ENCODE peak calls at places on chromosomes 6 and 20, in nine cellular contexts. Z is ascending aorta, V is GM10248, X is nephron progenitor cell, G is WTC11, Y is GM20000, R is epithelial cell of esophagus, W is heart right ventricle, U is IMR-90. J is an unnamed sample.

GRCh38 chr6:151494235-151494950 is 576 bp downstream of the CCDC170 start:
- DNase-seq in Y (no peak), U (peak; percentile 41), W (peak; percentile 25), R (peak; percentile 55), Z (no peak), G (peak; percentile 29), V (no peak), X (no peak), J (peak; percentile 49)

GRCh38 chr6:1796706-1797529 is 187.2 kb downstream of the FOXC1 start:
- DNase-seq in V (peak; percentile 50), W (no peak), X (no peak), Y (peak; percentile 51), G (no peak), Z (no peak), U (peak; percentile 72), R (no peak), J (no peak)

GRCh38 chr6:6788394-6789020 is 200.0 kb downstream of the LY86 start:
- DNase-seq in Z (no peak), V (no peak), W (no peak), G (peak; percentile 38), R (peak; percentile 30), U (no peak), X (no peak), Y (peak; percentile 44), J (peak; percentile 56)

GRCh38 chr20:9628589-9628988 is 114.2 kb downstream of the LAMP5 start:
- DNase-seq in V (no peak), U (no peak), G (no peak), W (no peak), Y (no peak), R (no peak), Z (no peak), X (no peak), J (no peak)

GRCh38 chr6:11851405-11851804 is 72.8 kb upstream of the ADTRP start:
- DNase-seq in V (no peak), R (peak; percentile 68), U (peak; percentile 82), G (no peak), W (no peak), X (no peak), Z (no peak), Y (no peak), J (no peak)

GRCh38 chr6:91137286-91137685 is 550.4 kb upstream of the MAP3K7 start:
- DNase-seq in Y (no peak), Z (no peak), U (no peak), X (no peak), G (no peak), W (no peak), V (no peak), R (no peak), J (no peak)

GRCh38 chr6:124888581-124889371 is 73.5 kb upstream of the RNF217 start:
- DNase-seq in R (no peak), V (no peak), U (peak; percentile 3), Y (peak; percentile 21), Z (no peak), W (no peak), X (no peak), G (no peak), J (no peak)

GRCh38 chr6:116649129-116649528 is 19.4 kb downstream of the ZUP1 start:
- DNase-seq in Z (no peak), X (no peak), V (no peak), R (no peak), W (no peak), G (no peak), Y (no peak), U (no peak), J (no peak)

GRCh38 chr6:98657764-98658163 is 176.6 kb upstream of the POU3F2 start:
- DNase-seq in W (no peak), U (peak; percentile 38), Y (no peak), X (peak; percentile 77), G (peak; percentile 50), R (peak; percentile 78), V (no peak), Z (no peak), J (peak; percentile 35)

GRCh38 chr6:107064579-107065065 is 36.6 kb downstream of the MTRES1 start:
- DNase-seq in Z (no peak), G (no peak), W (peak; percentile 63), X (no peak), U (peak; percentile 82), R (no peak), Y (no peak), V (no peak), J (peak; percentile 66)

GRCh38 chr20:56247954-56248782 is at the start of gene MC3R:
- DNase-seq in R (peak; percentile 71), G (peak; percentile 17), Z (no peak), X (peak; percentile 30), W (peak; percentile 12), U (peak; percentile 30), Y (peak; percentile 50), V (peak; percentile 43), J (peak; percentile 66)

GRCh38 chr6:134464690-134465411 is 146.9 kb upstream of the SGK1 start:
- DNase-seq in R (peak; percentile 93), U (peak; percentile 89), G (no peak), W (no peak), X (no peak), Y (peak; percentile 32), Z (no peak), V (peak; percentile 27), J (no peak)

DNA sequence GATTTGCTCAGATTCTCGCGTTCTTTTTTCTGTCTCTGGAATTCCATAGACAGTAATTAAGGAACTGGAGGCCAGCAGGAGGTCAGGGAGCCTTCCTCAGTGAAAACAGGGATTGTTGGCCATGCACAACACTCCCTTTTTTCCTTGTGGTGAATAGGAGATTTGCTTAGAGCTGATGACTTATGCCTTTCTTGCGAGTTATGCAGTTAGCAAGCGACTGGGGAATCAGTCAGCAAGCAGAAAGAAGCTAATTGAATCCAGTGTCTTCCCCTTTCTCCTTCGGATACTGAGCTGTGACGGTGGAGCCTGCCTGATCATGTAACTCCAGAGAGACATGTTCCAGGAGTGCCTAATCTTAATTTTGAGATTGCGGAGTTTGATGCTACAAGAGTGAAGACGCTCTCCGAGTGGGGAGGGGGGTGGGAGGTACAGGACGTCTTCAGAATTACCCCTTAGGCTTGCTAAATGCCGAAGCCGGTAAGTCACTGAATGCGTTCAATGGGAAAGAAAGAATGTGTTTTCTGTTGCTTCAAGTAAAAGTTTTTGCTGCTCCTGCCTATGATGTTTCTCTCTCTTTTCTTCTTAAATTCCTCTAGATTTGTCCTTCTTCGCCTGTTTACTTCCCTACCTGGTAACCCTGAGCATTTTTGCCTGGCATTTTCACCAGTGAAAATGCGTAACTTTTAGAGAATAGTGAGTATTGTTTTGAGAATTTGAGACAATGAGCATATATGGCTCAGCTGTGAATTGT is 165.9 kb downstream of the SASH1 start:
- DNase-seq in Z (no peak), X (no peak), R (peak; percentile 49), U (peak; percentile 83), W (no peak), G (no peak), V (no peak), Y (no peak), J (no peak)
- TF ChIP-seq CTCF in Z (peak; percentile 9), X (no peak), R (no peak), U (no peak), W (no peak), G (no peak), V (no peak), Y (no peak), J (no peak)

DNA sequence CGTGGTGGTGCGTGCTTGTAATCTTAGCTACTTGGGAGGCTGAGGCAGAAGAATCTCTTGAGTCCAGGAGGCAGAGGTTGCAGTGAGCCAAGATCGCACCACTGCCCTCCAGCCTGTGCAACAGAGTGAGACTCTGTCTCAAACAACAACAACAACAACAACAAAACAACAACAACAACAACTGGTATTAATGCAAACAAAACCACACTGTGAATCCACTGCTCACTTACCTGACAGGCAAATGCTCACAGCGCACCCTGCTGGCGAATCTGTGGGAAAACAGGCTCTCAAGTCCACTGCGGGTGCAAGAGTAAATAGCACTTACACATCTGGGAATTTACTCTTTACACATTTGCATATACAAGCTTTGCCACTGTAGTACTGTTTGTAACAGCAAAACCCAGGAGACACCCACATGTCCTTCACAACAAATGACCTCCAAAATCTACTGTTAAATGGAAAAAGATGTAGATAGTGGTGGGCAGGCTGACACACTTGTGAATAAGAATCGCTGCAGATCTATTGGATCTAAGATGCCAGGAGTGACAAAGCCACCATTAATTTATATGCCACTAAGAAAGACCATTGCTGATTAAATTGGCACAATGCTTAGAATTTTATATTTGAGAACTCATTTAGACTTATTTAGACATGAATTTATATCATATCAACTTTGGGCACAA is 29.3 kb downstream of the NSFL1C start:
- DNase-seq in Y (peak; percentile 76), X (peak; percentile 78), V (peak; percentile 79), U (peak; percentile 82), G (peak; percentile 82), Z (no peak), W (peak; percentile 72), R (peak; percentile 90), J (peak; percentile 84)
- TF ChIP-seq CTCF in Y (peak; percentile 82), X (peak; percentile 77), V (peak; percentile 85), U (peak; percentile 89), G (peak; percentile 76), Z (peak; percentile 63), W (peak; percentile 91), R (peak; percentile 94), J (peak; percentile 89)

GRCh38 chr6:47094351-47094925 is 52.3 kb upstream of the ADGRF1 start:
- DNase-seq in U (peak; percentile 13), W (no peak), Z (no peak), G (peak; percentile 19), R (peak; percentile 63), V (no peak), X (no peak), Y (no peak), J (no peak)
- TF ChIP-seq CTCF in U (no peak), W (no peak), Z (no peak), G (no peak), R (peak; percentile 38), V (no peak), X (no peak), Y (no peak), J (no peak)

GRCh38 chr6:155290491-155290890 is 23.8 kb downstream of the TFB1M start:
- DNase-seq in Z (no peak), W (no peak), U (no peak), V (no peak), Y (no peak), R (no peak), G (no peak), X (no peak), J (no peak)

GRCh38 chr6:155284775-155285174 is 21.0 kb downstream of the CLDN20 start:
- DNase-seq in R (no peak), W (no peak), V (no peak), Y (no peak), U (no peak), Z (no peak), X (no peak), G (no peak), J (no peak)

GRCh38 chr6:155291291-155291690 is 23.0 kb downstream of the TFB1M start:
- DNase-seq in W (no peak), U (no peak), X (no peak), R (no peak), Z (no peak), V (no peak), Y (no peak), G (no peak), J (no peak)

GRCh38 chr6:155292711-155293110 is 21.6 kb downstream of the TFB1M start:
- DNase-seq in Z (no peak), Y (no peak), V (no peak), U (no peak), R (no peak), G (no peak), W (no peak), X (no peak), J (no peak)

DNA sequence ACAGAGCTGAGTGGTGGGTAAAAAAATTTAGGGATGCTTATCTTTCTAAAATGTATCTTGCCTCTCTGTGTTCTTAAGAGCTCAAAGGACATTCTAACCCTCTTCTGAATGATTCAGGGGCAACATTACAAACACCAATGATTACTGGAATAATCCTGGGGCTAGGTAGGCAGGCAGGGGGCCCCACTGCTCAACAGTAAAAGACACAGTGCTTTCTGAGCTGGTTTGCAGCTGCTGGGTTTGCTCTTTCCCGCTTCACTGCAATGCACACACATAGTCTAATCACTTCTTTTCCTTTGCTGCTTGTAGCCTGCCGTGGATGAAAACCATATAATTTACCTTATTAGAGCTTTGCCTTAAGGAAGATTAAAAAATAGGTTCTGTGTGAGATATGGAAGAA is 23.9 kb downstream of the CLDN20 start:
- DNase-seq in R (no peak), U (no peak), V (no peak), W (no peak), Z (no peak), X (no peak), G (no peak), Y (no peak), J (no peak)
- TF ChIP-seq CTCF in R (no peak), U (no peak), V (no peak), W (no peak), Z (no peak), X (no peak), G (no peak), Y (no peak), J (no peak)

J was measured in activated CD8-positive, alpha-beta T cell treated with anti-CD3 and anti-CD28 coated beads for 36 hours.